ENCODE peak calls at places on chromosomes 1 and 21, in eight cellular contexts. C is fibroblast of pulmonary artery, N is cardiac fibroblast, Q is brain microvascular endothelial cell, D is BE2C, W is esophagus squamous epithelium, A is prostate gland, R is fibroblast of lung. F is an unnamed sample.
A peak's percentile ranks its signal among the peaks of the same experiment; 100 is the strongest.

GRCh38 chr21:33892853-33893252 is 22.8 kb downstream of the ATP5PO start:
- DNase-seq in D (no peak), C (no peak), W (no peak), R (no peak), N (no peak), Q (no peak), A (no peak), F (no peak)

GRCh38 chr1:205343431-205344009 is 13.2 kb downstream of the KLHDC8A start:
- DNase-seq in W (no peak), R (no peak), N (no peak), C (no peak), D (peak; percentile 67), A (no peak), Q (no peak), F (no peak)

GRCh38 chr21:27528697-27529096 is 561.8 kb upstream of the ADAMTS5 start:
- DNase-seq in W (no peak), Q (no peak), C (no peak), R (no peak), A (no peak), D (no peak), N (no peak), F (no peak)

GRCh38 chr1:100622037-100622436 is 84.1 kb downstream of the GPR88 start:
- DNase-seq in R (peak; percentile 94), C (peak; percentile 99), D (no peak), W (no peak), N (peak; percentile 97), A (no peak), Q (peak; percentile 99), F (peak; percentile 99)

GRCh38 chr1:216535751-216536150 is 112.5 kb upstream of the USH2A start:
- DNase-seq in D (no peak), R (no peak), Q (no peak), A (no peak), W (no peak), N (no peak), C (no peak), F (no peak)

GRCh38 chr21:45332981-45333582 is 45.4 kb upstream of the POFUT2 start:
- DNase-seq in N (no peak), D (peak; percentile 1), W (no peak), R (no peak), A (no peak), C (no peak), Q (no peak), F (no peak)

GRCh38 chr1:180857947-180858768 is 54.5 kb upstream of the KIAA1614 start:
- DNase-seq in R (no peak), A (no peak), C (no peak), Q (no peak), N (no peak), W (no peak), D (no peak), F (no peak)

GRCh38 chr21:30256100-30256499 is 26.6 kb downstream of the KRTAP24-1 start:
- DNase-seq in Q (no peak), R (no peak), A (peak; percentile 25), W (no peak), N (no peak), C (no peak), D (no peak), F (no peak)

GRCh38 chr1:152348447-152348846 is 11.4 kb downstream of the FLG2 start:
- DNase-seq in N (no peak), Q (no peak), R (no peak), C (no peak), A (no peak), W (no peak), D (no peak), F (no peak)

GRCh38 chr1:22320703-22321344 is 130.8 kb upstream of the ZBTB40 start:
- DNase-seq in Q (no peak), C (no peak), R (no peak), N (no peak), D (no peak), A (no peak), W (no peak), F (no peak)

DNA sequence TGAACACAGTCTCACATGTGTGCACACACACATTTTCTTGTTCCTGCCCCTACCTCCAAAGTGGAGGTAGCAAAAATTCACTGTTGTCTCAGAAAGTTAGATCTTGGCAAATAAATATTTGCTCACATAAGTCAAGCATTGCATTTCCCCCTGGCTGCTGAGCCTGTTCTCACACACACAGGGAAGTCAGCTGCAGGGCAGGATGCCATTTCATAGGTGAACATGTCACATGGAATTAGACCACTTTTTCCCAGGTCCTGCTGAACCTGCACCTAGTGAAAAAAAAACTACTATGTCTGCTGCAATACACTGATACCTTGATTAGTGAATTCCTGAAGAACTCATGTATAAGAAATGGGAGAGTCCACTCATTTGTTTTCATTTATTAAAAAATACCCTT is 5.3 kb upstream of the CD55 start:
- DNase-seq in C (no peak), A (peak; percentile 59), D (no peak), R (no peak), Q (no peak), W (no peak), N (no peak), F (no peak)
- H3K4me3 ChIP-seq in C (no peak overlapping the region), A (no peak overlapping the region), D (no peak overlapping the region), R (no peak overlapping the region), Q (no peak overlapping the region), W (no peak overlapping the region), N (no peak overlapping the region), F (no peak overlapping the region)

DNA sequence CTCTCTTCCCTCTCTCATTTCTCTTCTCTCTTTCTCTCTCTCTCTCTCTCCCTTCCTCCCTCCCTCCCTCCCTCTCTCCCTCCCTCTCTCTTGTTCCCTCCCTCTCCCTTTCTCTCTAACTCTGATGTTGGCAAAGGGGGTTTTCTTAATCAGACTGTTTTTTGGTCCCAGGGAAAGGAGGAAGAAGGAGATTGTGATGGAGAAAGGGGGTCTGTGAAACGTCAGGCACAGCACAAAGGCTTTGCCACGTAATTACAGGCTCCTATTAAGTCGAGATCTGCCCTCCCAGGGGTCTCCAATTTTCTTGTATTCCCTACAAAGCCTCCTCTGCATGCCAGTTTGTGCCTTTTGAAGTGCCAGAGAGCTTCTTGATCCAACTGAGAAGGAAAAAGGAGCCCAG is 920 bp upstream of the PRRX1 start:
- DNase-seq in A (no peak), W (no peak), N (peak; percentile 67), R (peak; percentile 68), C (peak; percentile 49), Q (peak; percentile 7), D (no peak), F (no peak)
- H3K4me3 ChIP-seq in A (peak overlapping the region; percentile 56), W (peak overlapping the region; percentile 60), N (peak overlapping the region; percentile 89), R (peak overlapping the region; percentile 92), C (peak overlapping the region; percentile 88), Q (peak overlapping the region; percentile 92), D (no peak overlapping the region), F (peak overlapping the region; percentile 91)

GRCh38 chr21:46668381-46668780 is 32.9 kb downstream of the PRMT2 start:
- DNase-seq in W (no peak), A (no peak), R (no peak), Q (no peak), N (no peak), D (no peak), C (no peak), F (no peak)

GRCh38 chr21:46664316-46664995 is 29.0 kb downstream of the PRMT2 start:
- DNase-seq in R (no peak), D (no peak), N (no peak), Q (no peak), A (no peak), C (no peak), W (no peak), F (no peak)

GRCh38 chr21:46667191-46667734 is 31.8 kb downstream of the PRMT2 start:
- DNase-seq in N (peak; percentile 18), C (peak; percentile 20), R (no peak), A (no peak), W (no peak), D (peak; percentile 32), Q (peak; percentile 11), F (no peak)

GRCh38 chr21:46665566-46665965 is 30.1 kb downstream of the PRMT2 start:
- DNase-seq in N (no peak), A (no peak), R (no peak), Q (no peak), C (no peak), D (no peak), W (no peak), F (no peak)

DNA sequence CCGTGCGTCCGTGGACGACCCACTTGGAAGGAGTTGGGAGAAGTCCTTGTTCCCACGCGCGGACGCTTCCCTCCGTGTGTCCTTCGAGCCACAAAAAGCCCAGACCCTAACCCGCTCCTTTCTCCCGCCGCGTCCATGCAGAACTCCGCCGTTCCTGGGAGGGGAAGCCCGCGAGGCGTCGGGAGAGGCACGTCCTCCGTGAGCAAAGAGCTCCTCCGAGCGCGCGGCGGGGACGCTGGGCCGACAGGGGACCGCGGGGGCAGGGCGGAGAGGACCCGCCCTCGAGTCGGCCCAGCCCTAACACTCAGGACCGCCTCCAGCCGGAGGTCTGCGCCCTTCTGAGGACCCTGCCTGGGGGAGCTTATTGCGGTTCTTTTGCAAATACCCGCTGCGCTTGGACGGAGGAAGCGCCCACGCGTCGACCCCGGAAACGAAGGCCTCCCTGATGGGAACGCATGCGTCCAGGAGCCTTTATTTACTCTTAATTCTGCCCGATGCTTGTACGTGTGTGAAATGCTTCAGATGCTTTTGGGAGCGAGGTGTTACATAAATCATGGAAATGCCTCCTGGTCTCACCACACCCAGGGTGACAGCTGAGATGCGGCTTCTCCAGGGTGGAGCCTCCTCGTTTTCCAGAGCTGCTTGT is 32.4 kb downstream of the PRMT2 start:
- DNase-seq in A (no peak), C (peak; percentile 39), Q (peak; percentile 11), R (peak; percentile 39), W (no peak), N (peak; percentile 30), D (peak; percentile 43), F (no peak)
- H3K4me3 ChIP-seq in A (peak overlapping the region; percentile 13), C (peak overlapping the region; percentile 60), Q (peak overlapping the region; percentile 63), R (peak overlapping the region; percentile 40), W (peak overlapping the region; percentile 44), N (peak overlapping the region; percentile 61), D (peak overlapping the region; percentile 67), F (peak overlapping the region; percentile 67)

GRCh38 chr1:38000233-38000528 is 5.1 kb downstream of the FHL3 start:
- DNase-seq in Q (no peak), A (no peak), C (no peak), D (no peak), W (no peak), N (no peak), R (no peak), F (no peak)

GRCh38 chr1:37998089-37998808 is 7.1 kb downstream of the FHL3 start:
- DNase-seq in Q (no peak), N (no peak), R (no peak), W (no peak), C (no peak), A (no peak), D (no peak), F (no peak)

GRCh38 chr1:37999434-38000232 is 5.7 kb downstream of the FHL3 start:
- DNase-seq in R (peak; percentile 78), N (peak; percentile 81), C (peak; percentile 76), D (no peak), W (no peak), Q (peak; percentile 80), A (no peak), F (no peak)

GRCh38 chr1:37997256-37998088 is 7.7 kb upstream of the SF3A3 start:
- DNase-seq in R (no peak), N (no peak), Q (no peak), D (no peak), C (no peak), A (no peak), W (no peak), F (no peak)

DNA sequence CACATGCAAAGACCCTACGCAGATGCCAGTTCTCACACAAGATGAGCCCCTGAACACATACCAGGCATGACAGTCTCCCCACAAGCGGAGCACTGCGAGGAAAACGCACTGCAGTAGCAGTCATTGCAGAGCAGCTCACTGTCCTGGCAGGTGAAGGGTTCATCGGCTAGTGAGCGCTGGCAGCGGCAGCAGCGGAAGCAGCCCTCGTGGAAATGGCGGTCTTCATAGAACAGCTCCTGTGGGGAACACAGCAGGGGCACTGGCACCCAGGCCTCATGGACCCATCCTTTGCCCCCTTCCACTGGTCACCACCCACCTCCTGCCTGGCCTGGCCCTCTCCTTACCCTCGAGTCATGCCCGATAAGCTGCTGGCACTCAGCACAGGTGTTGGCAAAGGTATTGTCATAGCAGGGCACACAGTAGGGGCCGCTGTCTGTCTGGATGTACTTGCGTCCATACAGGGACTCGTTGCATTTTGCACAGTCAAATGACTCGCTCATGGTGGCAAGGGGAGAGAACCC is 6.3 kb downstream of the FHL3 start:
- DNase-seq in A (no peak), D (no peak), W (no peak), R (no peak), Q (no peak), N (no peak), C (no peak), F (no peak)
- H3K4me3 ChIP-seq in A (no peak overlapping the region), D (no peak overlapping the region), W (no peak overlapping the region), R (no peak overlapping the region), Q (no peak overlapping the region), N (peak overlapping the region; percentile 19), C (peak overlapping the region; percentile 27), F (no peak overlapping the region)

F was measured in AG09309.